ENCODE peak calls at places on chromosomes 16 and 17, in four cellular contexts. One of them, this sample, is unnamed. For H3K4me1 and H3K36me3, the result is how much of the 10 kb centered on the place peaks cover.

GRCh38 chr16:84718-85452 is 6.9 kb downstream of the MPG start:
- DNase-seq in heart left ventricle: peak
- DNase-seq in ascending aorta: peak
- DNase-seq in CD8-positive, alpha-beta T cell: peak
- DNase-seq in this sample: peak

GRCh38 chr16:24309222-24309905 is 53.2 kb downstream of the CACNG3 start:
- DNase-seq in ascending aorta: no peak
- DNase-seq in CD8-positive, alpha-beta T cell: no peak
- DNase-seq in heart left ventricle: no peak
- DNase-seq in this sample: no peak

GRCh38 chr16:55322327-55322726 is 1.7 kb upstream of the IRX6 start:
- DNase-seq in CD8-positive, alpha-beta T cell: no peak
- DNase-seq in ascending aorta: no peak
- DNase-seq in heart left ventricle: no peak
- DNase-seq in this sample: no peak

GRCh38 chr17:35519442-35519841 is 18.0 kb downstream of the SLFN12L start:
- DNase-seq in ascending aorta: no peak
- DNase-seq in CD8-positive, alpha-beta T cell: no peak
- DNase-seq in heart left ventricle: no peak
- DNase-seq in this sample: no peak

GRCh38 chr17:33725675-33726271 is 432.7 kb upstream of the ASIC2 start:
- DNase-seq in CD8-positive, alpha-beta T cell: no peak
- DNase-seq in ascending aorta: no peak
- DNase-seq in heart left ventricle: peak
- DNase-seq in this sample: no peak

GRCh38 chr16:56122251-56122650 is 69.0 kb upstream of the GNAO1 start:
- DNase-seq in heart left ventricle: no peak
- DNase-seq in CD8-positive, alpha-beta T cell: no peak
- DNase-seq in ascending aorta: no peak
- DNase-seq in this sample: no peak

GRCh38 chr16:46974352-46974751 is 878 bp upstream of the DNAJA2 start:
- DNase-seq in CD8-positive, alpha-beta T cell: no peak
- DNase-seq in ascending aorta: no peak
- DNase-seq in heart left ventricle: no peak
- DNase-seq in this sample: no peak

GRCh38 chr16:58114827-58115825 is 14.1 kb downstream of the CFAP20 start:
- DNase-seq in heart left ventricle: no peak
- DNase-seq in ascending aorta: no peak
- DNase-seq in CD8-positive, alpha-beta T cell: no peak
- DNase-seq in this sample: no peak

GRCh38 chr16:15046692-15047376 is 9.0 kb downstream of the NTAN1 start:
- DNase-seq in ascending aorta: no peak
- DNase-seq in CD8-positive, alpha-beta T cell: no peak
- DNase-seq in heart left ventricle: no peak
- DNase-seq in this sample: no peak

GRCh38 chr16:4653981-4654380 is 29.4 kb downstream of the MGRN1 start:
- DNase-seq in ascending aorta: no peak
- DNase-seq in CD8-positive, alpha-beta T cell: no peak
- DNase-seq in heart left ventricle: no peak
- DNase-seq in this sample: no peak

GRCh38 chr16:17435324-17435723 is 35.4 kb downstream of the XYLT1 start:
- DNase-seq in heart left ventricle: no peak
- DNase-seq in CD8-positive, alpha-beta T cell: no peak
- DNase-seq in ascending aorta: no peak
- DNase-seq in this sample: no peak

GRCh38 chr16:90047714-90048346 is 28.6 kb upstream of the DBNDD1 start:
- DNase-seq in heart left ventricle: no peak
- DNase-seq in CD8-positive, alpha-beta T cell: no peak
- DNase-seq in ascending aorta: no peak
- DNase-seq in this sample: no peak

GRCh38 chr16:13012591-13012990 is 111.2 kb downstream of the SHISA9 start:
- DNase-seq in ascending aorta: no peak
- DNase-seq in heart left ventricle: no peak
- DNase-seq in CD8-positive, alpha-beta T cell: no peak
- DNase-seq in this sample: no peak

GRCh38 chr16:8675183-8676159 is 1.1 kb downstream of the ABAT start:
- DNase-seq in CD8-positive, alpha-beta T cell: peak
- DNase-seq in ascending aorta: no peak
- DNase-seq in heart left ventricle: no peak
- DNase-seq in this sample: no peak

GRCh38 chr16:64990101-64990500 is 131.8 kb downstream of the CDH11 start:
- DNase-seq in CD8-positive, alpha-beta T cell: no peak
- DNase-seq in ascending aorta: no peak
- DNase-seq in heart left ventricle: no peak
- DNase-seq in this sample: no peak

GRCh38 chr17:58315281-58315711 is 13.3 kb downstream of the TSPOAP1 start:
- DNase-seq in CD8-positive, alpha-beta T cell: peak
- DNase-seq in ascending aorta: no peak
- DNase-seq in heart left ventricle: no peak
- DNase-seq in this sample: no peak

GRCh38 chr16:57185446-57185944 is 344 bp downstream of the PSME3IP1 start:
- DNase-seq in heart left ventricle: peak
- DNase-seq in ascending aorta: peak
- DNase-seq in CD8-positive, alpha-beta T cell: no peak
- DNase-seq in this sample: peak

GRCh38 chr17:39096435-39097158 is 54.8 kb downstream of the PLXDC1 start:
- DNase-seq in heart left ventricle: no peak
- DNase-seq in ascending aorta: no peak
- DNase-seq in CD8-positive, alpha-beta T cell: peak
- DNase-seq in this sample: no peak

GRCh38 chr16:65315004-65315398 is 193.1 kb upstream of the CDH11 start:
- DNase-seq in ascending aorta: no peak
- DNase-seq in heart left ventricle: peak
- DNase-seq in CD8-positive, alpha-beta T cell: no peak
- DNase-seq in this sample: peak

GRCh38 chr17:37750768-37751466 is 6.1 kb upstream of the HNF1B start:
- DNase-seq in CD8-positive, alpha-beta T cell: no peak
- DNase-seq in ascending aorta: no peak
- DNase-seq in heart left ventricle: no peak
- DNase-seq in this sample: no peak

GRCh38 chr16:81004646-81005353 is 1.9 kb downstream of the CMC2 start:
- DNase-seq in heart left ventricle: no peak
- DNase-seq in ascending aorta: no peak
- DNase-seq in CD8-positive, alpha-beta T cell: no peak
- DNase-seq in this sample: no peak

GRCh38 chr16:47646914-47647313 is 185.8 kb downstream of the PHKB start:
- DNase-seq in CD8-positive, alpha-beta T cell: no peak
- DNase-seq in heart left ventricle: no peak
- DNase-seq in ascending aorta: no peak
- DNase-seq in this sample: no peak

GRCh38 chr16:19582050-19582784 is 26.7 kb downstream of the VPS35L start:
- DNase-seq in CD8-positive, alpha-beta T cell: no peak
- DNase-seq in ascending aorta: no peak
- DNase-seq in heart left ventricle: no peak
- DNase-seq in this sample: no peak

DNA sequence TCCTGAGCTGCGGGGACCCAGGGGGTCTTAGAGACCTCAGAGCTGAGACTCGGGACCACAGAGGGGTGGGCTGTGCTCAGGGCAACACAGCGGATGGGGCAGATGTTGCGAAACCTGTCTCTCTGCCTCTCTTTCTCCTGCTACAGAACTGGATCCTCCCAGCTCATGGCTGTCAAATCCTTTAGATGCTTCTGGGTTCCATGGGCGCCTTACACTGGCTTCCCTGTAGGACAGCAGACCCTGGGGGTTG is 288.9 kb downstream of the SEC14L1 start:
- DNase-seq in ascending aorta: no peak
- DNase-seq in heart left ventricle: no peak
- DNase-seq in CD8-positive, alpha-beta T cell: no peak
- DNase-seq in this sample: no peak
- H3K4me1 ChIP-seq in ascending aorta: under half
- H3K4me1 ChIP-seq in heart left ventricle: half or more
- H3K4me1 ChIP-seq in CD8-positive, alpha-beta T cell: half or more
- H3K4me1 ChIP-seq in this sample: half or more

GRCh38 chr17:3527896-3528603 is 29.6 kb downstream of the TRPV3 start:
- DNase-seq in CD8-positive, alpha-beta T cell: no peak
- DNase-seq in ascending aorta: no peak
- DNase-seq in heart left ventricle: no peak
- DNase-seq in this sample: no peak
- H3K36me3 ChIP-seq in CD8-positive, alpha-beta T cell: under half
- H3K36me3 ChIP-seq in ascending aorta: under half
- H3K36me3 ChIP-seq in heart left ventricle: under half
- H3K36me3 ChIP-seq in this sample: under half

GRCh38 chr16:72961115-72961832 is 86.7 kb downstream of the ZFHX3 start:
- DNase-seq in CD8-positive, alpha-beta T cell: no peak
- DNase-seq in ascending aorta: no peak
- DNase-seq in heart left ventricle: no peak
- DNase-seq in this sample: no peak
- TF ChIP-seq CTCF in CD8-positive, alpha-beta T cell: no peak
- TF ChIP-seq CTCF in ascending aorta: peak
- TF ChIP-seq CTCF in heart left ventricle: no peak
- TF ChIP-seq CTCF in this sample: peak

DNA sequence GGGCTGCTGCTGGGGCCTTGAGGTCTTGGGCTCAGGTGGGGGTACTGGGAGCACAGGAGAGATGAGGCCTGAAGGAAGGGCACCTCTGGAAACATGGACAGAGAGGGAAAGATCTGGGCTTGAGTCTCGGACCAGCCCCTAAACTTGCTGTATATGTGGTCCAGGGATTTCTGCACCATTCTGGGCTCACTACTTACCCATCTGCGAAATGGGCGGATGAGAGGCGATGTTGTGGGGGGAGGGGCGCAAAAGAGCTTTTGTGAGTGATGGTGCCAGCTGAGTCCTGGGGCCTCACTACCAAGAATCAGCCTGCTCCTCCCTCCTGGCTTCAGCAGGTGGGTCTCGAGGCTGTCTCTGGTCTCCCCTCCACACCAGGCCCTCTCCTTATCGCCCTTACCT is 285 bp downstream of the C17orf99 start:
- DNase-seq in heart left ventricle: no peak
- DNase-seq in CD8-positive, alpha-beta T cell: no peak
- DNase-seq in ascending aorta: no peak
- DNase-seq in this sample: no peak
- H3K4me1 ChIP-seq in heart left ventricle: under half
- H3K4me1 ChIP-seq in CD8-positive, alpha-beta T cell: under half
- H3K4me1 ChIP-seq in ascending aorta: under half
- H3K4me1 ChIP-seq in this sample: under half

GRCh38 chr17:59776577-59776976 is 69.1 kb downstream of the VMP1 start:
- DNase-seq in ascending aorta: no peak
- DNase-seq in CD8-positive, alpha-beta T cell: no peak
- DNase-seq in heart left ventricle: no peak
- DNase-seq in this sample: no peak
- H3K36me3 ChIP-seq in ascending aorta: under half
- H3K36me3 ChIP-seq in CD8-positive, alpha-beta T cell: under half
- H3K36me3 ChIP-seq in heart left ventricle: half or more
- H3K36me3 ChIP-seq in this sample: under half

GRCh38 chr17:28357061-28357900 is at the start of gene POLDIP2:
- DNase-seq in CD8-positive, alpha-beta T cell: peak
- DNase-seq in ascending aorta: peak
- DNase-seq in heart left ventricle: peak
- DNase-seq in this sample: peak
- TF ChIP-seq CTCF in CD8-positive, alpha-beta T cell: no peak
- TF ChIP-seq CTCF in ascending aorta: peak
- TF ChIP-seq CTCF in heart left ventricle: no peak
- TF ChIP-seq CTCF in this sample: peak

DNA sequence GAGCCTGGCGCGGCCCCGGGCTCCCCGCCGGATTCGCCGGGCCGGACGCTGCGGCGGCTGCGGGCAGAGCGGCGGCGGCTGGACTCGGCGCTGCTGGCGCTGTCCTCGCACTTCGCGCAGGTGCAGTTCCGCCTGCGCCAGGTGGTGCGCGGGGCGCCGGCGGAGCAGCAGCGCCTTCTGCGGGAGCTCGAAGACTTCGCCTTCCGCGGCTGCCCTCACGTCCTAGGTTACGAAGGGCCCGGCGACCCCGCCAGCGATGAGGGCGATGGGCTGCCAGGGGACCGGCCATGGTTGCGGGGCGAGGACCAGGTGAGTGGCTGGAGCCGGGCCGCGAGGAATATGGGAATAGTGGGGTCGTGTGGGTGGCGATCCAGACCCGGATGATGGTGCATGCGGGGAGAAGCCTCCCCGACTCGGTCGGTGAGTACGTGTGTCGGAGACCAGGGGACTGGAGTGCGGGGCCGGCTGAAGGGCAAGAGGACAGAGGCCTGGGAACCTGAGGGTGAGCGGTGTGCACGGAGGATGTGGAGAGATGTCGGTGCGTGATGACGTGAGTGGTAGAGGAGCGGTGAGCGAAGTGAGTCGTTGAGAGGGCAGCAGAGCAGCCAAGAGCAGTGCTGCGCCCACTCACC is 517 bp downstream of the RUNDC1 start:
- DNase-seq in CD8-positive, alpha-beta T cell: peak
- DNase-seq in ascending aorta: no peak
- DNase-seq in heart left ventricle: peak
- DNase-seq in this sample: no peak
- H3K4me1 ChIP-seq in CD8-positive, alpha-beta T cell: under half
- H3K4me1 ChIP-seq in ascending aorta: under half
- H3K4me1 ChIP-seq in heart left ventricle: under half
- H3K4me1 ChIP-seq in this sample: under half

GRCh38 chr16:63037761-63038562 is 1001.7 kb upstream of the CDH8 start:
- DNase-seq in CD8-positive, alpha-beta T cell: no peak
- DNase-seq in heart left ventricle: no peak
- DNase-seq in ascending aorta: no peak
- DNase-seq in this sample: no peak

GRCh38 chr16:63038563-63039131 is 1002.4 kb upstream of the CDH8 start:
- DNase-seq in heart left ventricle: no peak
- DNase-seq in CD8-positive, alpha-beta T cell: no peak
- DNase-seq in ascending aorta: no peak
- DNase-seq in this sample: no peak
- H3K36me3 ChIP-seq in heart left ventricle: under half
- H3K36me3 ChIP-seq in CD8-positive, alpha-beta T cell: under half
- H3K36me3 ChIP-seq in ascending aorta: under half
- H3K36me3 ChIP-seq in this sample: under half

GRCh38 chr17:81558941-81559806 is 7.0 kb upstream of the FAAP100 start:
- DNase-seq in ascending aorta: no peak
- DNase-seq in CD8-positive, alpha-beta T cell: no peak
- DNase-seq in heart left ventricle: peak
- DNase-seq in this sample: no peak
- TF ChIP-seq CTCF in ascending aorta: peak
- TF ChIP-seq CTCF in CD8-positive, alpha-beta T cell: no peak
- TF ChIP-seq CTCF in heart left ventricle: no peak
- TF ChIP-seq CTCF in this sample: no peak

GRCh38 chr17:27522028-27522639 is 65.9 kb downstream of the KSR1 start:
- DNase-seq in heart left ventricle: no peak
- DNase-seq in ascending aorta: no peak
- DNase-seq in CD8-positive, alpha-beta T cell: no peak
- DNase-seq in this sample: no peak
- H3K4me1 ChIP-seq in heart left ventricle: under half
- H3K4me1 ChIP-seq in ascending aorta: under half
- H3K4me1 ChIP-seq in CD8-positive, alpha-beta T cell: under half
- H3K4me1 ChIP-seq in this sample: under half